ENCODE peak calls at places on chromosome 21, in ten cellular contexts. E is IMR-90, Z is astrocyte of the spinal cord, L is tibial nerve, T is heart left ventricle, Q is fibroblast of villous mesenchyme, D is colonic mucosa, U is heart right ventricle, Y is fibroblast of pulmonary artery, R is NB4. P is an unnamed sample.

GRCh38 chr21:42063578-42064521 is 7.3 kb upstream of the UMODL1 start:
- DNase-seq in E (no peak), Z (no peak), L (no peak), T (no peak), Q (no peak), D (peak), U (no peak), Y (no peak), R (peak), P (no peak)

GRCh38 chr21:27060190-27060589 is 93.3 kb upstream of the ADAMTS5 start:
- DNase-seq in E (peak), Z (peak), L (no peak), T (no peak), Q (peak), D (no peak), U (no peak), Y (peak), R (no peak), P (peak)

GRCh38 chr21:29655577-29655976 is 284.2 kb downstream of the GRIK1 start:
- DNase-seq in E (no peak), Z (no peak), L (no peak), T (no peak), Q (no peak), D (no peak), U (no peak), Y (no peak), R (no peak), P (no peak)

GRCh38 chr21:17688912-17689874 is 76.5 kb upstream of the BTG3 start:
- DNase-seq in E (peak), Z (peak), L (peak), T (peak), Q (peak), D (peak), U (peak), Y (peak), R (peak), P (peak)

GRCh38 chr21:46097826-46098286 is at the start of gene COL6A2:
- DNase-seq in E (peak), Z (peak), L (peak), T (peak), Q (peak), D (peak), U (peak), Y (peak), R (no peak), P (peak)

GRCh38 chr21:27734146-27734545 is 767.3 kb upstream of the ADAMTS5 start:
- DNase-seq in E (peak), Z (peak), L (no peak), T (no peak), Q (peak), D (no peak), U (no peak), Y (peak), R (no peak), P (peak)

GRCh38 chr21:41877901-41878830 is 978 bp downstream of the PRDM15 start:
- DNase-seq in E (peak), Z (peak), L (peak), T (no peak), Q (peak), D (peak), U (no peak), Y (peak), R (peak), P (peak)

GRCh38 chr21:41802684-41803083 is 35.8 kb upstream of the RIPK4 start:
- DNase-seq in E (no peak), Z (peak), L (peak), T (peak), Q (peak), D (peak), U (peak), Y (no peak), R (no peak), P (peak)

GRCh38 chr21:40120944-40121575 is 253.8 kb downstream of the PCP4 start:
- DNase-seq in E (peak), Z (peak), L (no peak), T (no peak), Q (no peak), D (no peak), U (no peak), Y (peak), R (peak), P (no peak)

GRCh38 chr21:46226146-46226545 is 2.4 kb downstream of the LSS start:
- DNase-seq in E (peak), Z (no peak), L (no peak), T (no peak), Q (peak), D (no peak), U (no peak), Y (peak), R (no peak), P (peak)

GRCh38 chr21:28018213-28018612 is 974.5 kb downstream of the LTN1 start:
- DNase-seq in E (no peak), Z (no peak), L (no peak), T (no peak), Q (no peak), D (no peak), U (no peak), Y (no peak), R (no peak), P (no peak)

GRCh38 chr21:13937236-13937635 is 273.5 kb downstream of the LIPI start:
- DNase-seq in E (no peak), Z (no peak), L (no peak), T (no peak), Q (no peak), D (no peak), U (no peak), Y (no peak), R (no peak), P (no peak)

GRCh38 chr21:41752231-41752681 is 14.6 kb downstream of the RIPK4 start:
- DNase-seq in E (peak), Z (peak), L (no peak), T (no peak), Q (peak), D (no peak), U (no peak), Y (peak), R (peak), P (peak)

GRCh38 chr21:35932232-35932911 is 128.0 kb downstream of the SETD4 start:
- DNase-seq in E (peak), Z (peak), L (peak), T (peak), Q (peak), D (no peak), U (peak), Y (peak), R (peak), P (peak)

GRCh38 chr21:35933466-35933865 is 126.9 kb downstream of the SETD4 start:
- DNase-seq in E (peak), Z (peak), L (peak), T (peak), Q (peak), D (no peak), U (peak), Y (peak), R (peak), P (peak)
- H3K4me3 ChIP-seq in E (no peak), Z (no peak), L (no peak), T (no peak), Q (no peak), D (no peak), U (no peak), Y (no peak), R (no peak), P (no peak)

DNA sequence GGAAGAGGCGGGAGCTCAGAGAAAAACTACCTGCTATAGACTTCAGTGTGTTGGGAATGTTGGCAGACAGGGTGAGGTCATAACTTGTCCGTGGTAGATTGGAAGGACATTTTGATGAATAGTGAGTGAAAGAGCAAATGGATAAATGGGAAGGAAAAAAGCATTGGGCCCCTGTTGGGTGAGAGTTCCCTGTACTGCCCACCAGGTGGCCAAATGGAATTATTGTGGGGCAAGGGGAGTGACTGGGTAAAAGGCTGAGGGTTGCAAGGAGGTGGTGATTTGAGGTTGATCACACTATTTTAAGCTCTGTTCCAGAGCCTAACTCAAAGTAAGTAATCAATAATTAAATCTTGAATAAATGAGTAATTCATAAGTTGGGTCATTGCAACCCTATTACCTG is 60.4 kb downstream of the MRPS6 start:
- DNase-seq in E (no peak), Z (no peak), L (no peak), T (no peak), Q (no peak), D (no peak), U (no peak), Y (no peak), R (peak), P (no peak)
- TF ChIP-seq CTCF in E (peak), Z (peak), L (no peak), T (no peak), Q (peak), D (no peak), U (no peak), Y (peak), R (no peak), P (peak)

GRCh38 chr21:43958364-43959158 is 53.5 kb upstream of the TRAPPC10 start:
- DNase-seq in E (no peak), Z (no peak), L (no peak), T (no peak), Q (no peak), D (no peak), U (no peak), Y (no peak), R (no peak), P (no peak)
- H3K4me3 ChIP-seq in E (no peak), Z (no peak), L (no peak), T (no peak), Q (no peak), D (no peak), U (no peak), Y (no peak), R (no peak), P (no peak)

GRCh38 chr21:16588433-16588860 is 858.7 kb downstream of the USP25 start:
- DNase-seq in E (peak), Z (peak), L (peak), T (peak), Q (peak), D (peak), U (peak), Y (peak), R (no peak), P (peak)

GRCh38 chr21:16590186-16590585 is 860.4 kb downstream of the USP25 start:
- DNase-seq in E (no peak), Z (no peak), L (no peak), T (no peak), Q (no peak), D (no peak), U (no peak), Y (no peak), R (no peak), P (no peak)

GRCh38 chr21:16589046-16589445 is 859.3 kb downstream of the USP25 start:
- DNase-seq in E (no peak), Z (no peak), L (no peak), T (no peak), Q (no peak), D (no peak), U (no peak), Y (no peak), R (no peak), P (no peak)

GRCh38 chr21:16590658-16591057 is 860.9 kb downstream of the USP25 start:
- DNase-seq in E (no peak), Z (no peak), L (no peak), T (no peak), Q (no peak), D (no peak), U (no peak), Y (no peak), R (no peak), P (no peak)

GRCh38 chr21:16589499-16589898 is 859.7 kb downstream of the USP25 start:
- DNase-seq in E (no peak), Z (no peak), L (no peak), T (no peak), Q (no peak), D (no peak), U (no peak), Y (no peak), R (no peak), P (no peak)
- TF ChIP-seq CTCF in E (no peak), Z (no peak), L (no peak), T (no peak), Q (no peak), D (no peak), U (no peak), Y (no peak), R (no peak), P (no peak)